ENCODE peak calls at places on chromosome 5, in eight cellular contexts. L, F, N, S, C, P, V and E are unnamed samples.

GRCh38 chr5:5505848-5506247 is 83.4 kb downstream of the ICE1 start:
- DNase-seq in F (no peak), S (no peak), L (no peak), P (no peak), V (no peak), C (no peak), N (no peak), E (no peak)

GRCh38 chr5:11555171-11555570 is 349.1 kb downstream of the CTNND2 start:
- DNase-seq in C (no peak), S (no peak), V (no peak), F (no peak), P (no peak), L (no peak), N (no peak), E (no peak)

GRCh38 chr5:66113160-66113559 is 30.9 kb upstream of the SREK1 start:
- DNase-seq in C (no peak), S (no peak), F (peak), P (peak), L (no peak), N (no peak), V (no peak), E (no peak)

GRCh38 chr5:139461698-139462097 is 845 bp downstream of the ECSCR start:
- DNase-seq in F (peak), P (peak), L (no peak), V (no peak), C (no peak), S (no peak), N (no peak), E (no peak)

GRCh38 chr5:32450952-32451351 is 6.4 kb upstream of the ZFR start:
- DNase-seq in N (no peak), L (no peak), P (no peak), S (no peak), V (no peak), C (no peak), F (no peak), E (no peak)

GRCh38 chr5:171427318-171428167 is 8.1 kb downstream of the FGF18 start:
- DNase-seq in P (peak), F (no peak), S (no peak), N (no peak), C (no peak), L (peak), V (peak), E (no peak)

GRCh38 chr5:73370620-73371583 is 77.7 kb downstream of the FOXD1 start:
- DNase-seq in C (no peak), P (peak), F (peak), N (no peak), S (no peak), V (no peak), L (no peak), E (no peak)

GRCh38 chr5:136075339-136075885 is 46.6 kb downstream of the TGFBI start:
- DNase-seq in V (no peak), L (no peak), F (no peak), S (peak), P (no peak), N (no peak), C (no peak), E (no peak)

GRCh38 chr5:139640432-139641115 is 7.6 kb upstream of the CXXC5 start:
- DNase-seq in P (no peak), F (no peak), L (no peak), C (no peak), V (no peak), S (no peak), N (peak), E (peak)

GRCh38 chr5:159135896-159136531 is 36.3 kb upstream of the EBF1 start:
- DNase-seq in P (peak), V (no peak), S (no peak), N (no peak), C (no peak), F (peak), L (no peak), E (no peak)

GRCh38 chr5:108749130-108749861 is 1.6 kb downstream of the FER start:
- DNase-seq in L (no peak), N (no peak), S (peak), F (no peak), P (no peak), C (peak), V (no peak), E (no peak)

GRCh38 chr5:126648471-126648870 is 47.7 kb downstream of the PHAX start:
- DNase-seq in C (no peak), V (no peak), P (no peak), N (no peak), S (no peak), L (no peak), F (no peak), E (no peak)

GRCh38 chr5:19047277-19047676 is 940.7 kb downstream of the CDH18 start:
- DNase-seq in V (no peak), P (no peak), L (no peak), F (no peak), N (no peak), C (no peak), S (no peak), E (no peak)

GRCh38 chr5:157994271-157994691 is 135.3 kb upstream of the CLINT1 start:
- DNase-seq in V (no peak), L (no peak), N (peak), C (peak), F (no peak), P (no peak), S (no peak), E (no peak)

GRCh38 chr5:124530916-124531315 is 215.5 kb downstream of the ZNF608 start:
- DNase-seq in L (no peak), S (no peak), V (no peak), F (no peak), P (no peak), N (no peak), C (no peak), E (no peak)

GRCh38 chr5:162372265-162372664 is 304.7 kb downstream of the GABRG2 start:
- DNase-seq in V (no peak), C (no peak), P (no peak), L (no peak), S (no peak), F (no peak), N (no peak), E (no peak)

GRCh38 chr5:387491-388265 is 55.3 kb upstream of the EXOC3 start:
- DNase-seq in P (no peak), C (no peak), V (no peak), F (no peak), L (peak), N (no peak), S (no peak), E (no peak)

GRCh38 chr5:67290620-67291019 is 94.0 kb upstream of the CD180 start:
- DNase-seq in L (no peak), C (no peak), N (no peak), S (no peak), F (no peak), V (no peak), P (no peak), E (no peak)
- H3K27ac ChIP-seq in L (no peak), C (no peak), N (no peak), S (no peak), F (no peak), V (peak), P (no peak), E (no peak)

GRCh38 chr5:3598236-3598635 is 2.6 kb downstream of the IRX1 start:
- DNase-seq in C (no peak), F (no peak), S (no peak), V (no peak), L (no peak), N (no peak), P (no peak), E (no peak)

GRCh38 chr5:3597002-3597726 is 1.5 kb downstream of the IRX1 start:
- DNase-seq in C (no peak), P (no peak), F (no peak), V (no peak), S (no peak), L (no peak), N (no peak), E (no peak)

GRCh38 chr5:3598725-3599282 is 3.2 kb downstream of the IRX1 start:
- DNase-seq in F (no peak), L (no peak), S (no peak), V (no peak), P (no peak), C (no peak), N (no peak), E (no peak)

GRCh38 chr5:3596261-3596825 is 711 bp downstream of the IRX1 start:
- DNase-seq in F (no peak), V (no peak), C (no peak), P (no peak), L (no peak), S (no peak), N (no peak), E (no peak)

GRCh38 chr5:3597727-3598082 is 2.1 kb downstream of the IRX1 start:
- DNase-seq in S (no peak), L (no peak), N (no peak), V (no peak), F (no peak), P (no peak), C (no peak), E (no peak)
- H3K4me3 ChIP-seq in S (no peak), L (no peak), N (no peak), V (no peak), F (no peak), P (peak), C (no peak), E (no peak)

DNA sequence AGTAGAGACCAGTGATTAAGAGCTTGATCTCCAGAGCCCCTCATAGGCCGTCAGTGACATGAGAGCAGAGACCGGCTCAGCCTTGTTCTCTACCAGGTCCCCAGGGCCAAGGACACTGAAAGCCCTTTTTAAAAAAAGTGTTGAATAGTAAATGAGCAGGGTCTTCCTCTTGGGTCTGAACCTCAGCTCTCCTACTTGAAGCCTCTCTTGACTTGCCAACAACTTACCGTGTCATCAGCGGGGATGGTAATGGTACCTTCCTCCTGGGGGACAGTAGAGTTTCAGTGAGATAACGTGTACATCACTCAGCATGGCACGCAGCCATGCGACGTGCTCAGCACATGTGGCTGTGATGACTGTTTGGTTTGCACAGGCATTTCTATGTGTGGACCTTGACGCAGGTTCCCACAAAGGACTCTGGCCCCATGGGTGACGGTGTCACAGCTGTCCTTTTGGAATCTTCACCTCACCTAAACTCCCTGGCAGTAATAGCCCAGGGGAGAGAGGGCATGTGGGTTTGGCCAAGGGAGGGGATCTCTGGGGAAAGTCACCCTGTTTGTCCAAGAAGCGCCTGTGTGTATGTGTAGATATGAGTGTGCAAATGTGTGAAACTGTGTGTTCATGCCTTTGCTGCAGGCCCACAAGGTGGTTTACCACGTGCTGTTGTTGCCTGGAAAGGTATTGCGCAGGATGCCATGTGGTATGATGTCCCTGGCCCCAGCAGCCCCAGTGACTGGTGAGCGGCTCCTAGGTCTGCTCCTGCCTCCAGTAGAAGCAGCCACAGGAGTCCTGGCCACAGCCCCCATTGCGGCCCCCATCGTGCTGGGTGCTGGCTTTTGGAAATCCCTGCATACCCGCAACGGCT is 18.7 kb downstream of the ERGIC1 start:
- DNase-seq in P (no peak), L (no peak), F (peak), S (no peak), C (no peak), V (no peak), N (no peak), E (peak)
- H3K27ac ChIP-seq in P (no peak), L (peak), F (peak), S (peak), C (no peak), V (peak), N (no peak), E (peak)

DNA sequence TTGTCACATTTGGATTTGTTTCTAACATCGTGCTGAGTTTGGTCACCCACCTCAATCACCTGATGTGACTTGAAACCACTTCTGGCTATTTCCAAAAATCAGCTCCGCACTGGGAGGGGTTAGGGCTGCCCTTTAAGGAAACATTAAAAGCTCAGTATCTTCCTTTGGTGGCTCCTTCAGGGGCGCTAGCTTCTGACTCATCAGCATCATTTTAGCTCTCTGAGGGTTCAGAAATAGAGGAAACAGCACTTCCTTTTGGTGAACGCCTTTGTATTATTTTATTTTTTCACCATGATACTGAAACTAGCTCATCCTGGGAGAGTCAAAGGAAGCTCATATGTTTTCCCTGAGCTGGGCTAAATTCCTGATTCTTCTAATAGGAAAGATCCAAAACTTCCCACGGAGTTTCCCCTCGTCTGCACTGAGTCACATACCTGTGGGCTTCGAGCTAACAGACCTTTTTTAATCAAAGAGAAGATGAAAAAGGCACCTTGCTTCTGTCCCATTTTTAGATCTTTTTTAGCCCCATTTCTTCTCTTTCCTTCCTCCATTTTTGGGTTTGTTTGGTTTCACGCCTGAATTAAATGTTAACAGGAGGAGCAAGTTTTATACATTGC is 48.2 kb downstream of the ROPN1L start:
- DNase-seq in L (no peak), V (no peak), F (peak), C (no peak), N (no peak), P (no peak), S (peak), E (no peak)
- H3K4me3 ChIP-seq in L (no peak), V (no peak), F (no peak), C (no peak), N (no peak), P (no peak), S (no peak), E (no peak)

GRCh38 chr5:150428978-150429377 is 16.3 kb upstream of the CD74 start:
- DNase-seq in V (no peak), P (no peak), F (no peak), S (no peak), C (no peak), L (no peak), N (no peak), E (no peak)
- H3K27ac ChIP-seq in V (no peak), P (no peak), F (no peak), S (no peak), C (no peak), L (no peak), N (no peak), E (no peak)

GRCh38 chr5:7867260-7867659 is 1.6 kb downstream of the FASTKD3 start:
- DNase-seq in S (no peak), P (no peak), L (no peak), N (no peak), F (no peak), C (no peak), V (no peak), E (no peak)

GRCh38 chr5:7869474-7870136 is 657 bp downstream of the MTRR start:
- DNase-seq in F (no peak), V (peak), P (no peak), N (peak), L (no peak), C (no peak), S (peak), E (no peak)

GRCh38 chr5:7866194-7866593 is 2.6 kb downstream of the FASTKD3 start:
- DNase-seq in L (no peak), C (no peak), S (no peak), F (no peak), N (no peak), P (no peak), V (no peak), E (no peak)

GRCh38 chr5:7868773-7869473 is at the start of the genes FASTKD3 and MTRR:
- DNase-seq in N (peak), L (peak), V (peak), F (peak), S (peak), P (peak), C (peak), E (peak)

DNA sequence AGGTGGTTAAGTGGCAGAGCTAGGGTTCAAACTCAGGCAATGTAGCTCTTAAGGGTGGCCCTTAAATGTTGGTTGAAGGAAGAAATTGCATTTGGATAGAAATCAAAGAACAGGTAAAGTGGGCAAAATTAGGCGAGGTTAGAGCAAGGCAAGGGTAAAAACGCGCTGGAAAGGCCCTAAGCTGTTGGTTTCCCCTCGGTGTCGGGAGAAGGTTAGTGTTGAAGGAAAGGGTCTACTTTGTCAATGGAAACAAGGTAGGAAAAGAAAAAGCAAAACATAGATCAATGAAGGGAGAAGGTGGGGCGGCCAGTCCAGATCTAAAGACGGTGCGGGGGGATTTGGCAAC is 431 bp downstream of the FASTKD3 start:
- DNase-seq in N (no peak), P (no peak), V (no peak), C (no peak), F (no peak), L (no peak), S (no peak), E (no peak)
- H3K4me3 ChIP-seq in N (peak), P (peak), V (peak), C (peak), F (peak), L (peak), S (peak), E (peak)

GRCh38 chr5:141966963-141967333 is 2.0 kb upstream of the RNF14 start:
- DNase-seq in P (no peak), V (no peak), S (no peak), C (no peak), L (no peak), F (no peak), N (no peak), E (no peak)

GRCh38 chr5:141961466-141961865 is 3.5 kb upstream of the PCDH12 start:
- DNase-seq in C (no peak), S (no peak), N (no peak), F (no peak), P (no peak), L (no peak), V (no peak), E (no peak)

GRCh38 chr5:141963706-141964105 is 5.2 kb upstream of the RNF14 start:
- DNase-seq in N (no peak), P (no peak), C (no peak), L (no peak), S (no peak), V (no peak), F (no peak), E (no peak)

GRCh38 chr5:141966275-141966962 is 2.5 kb upstream of the RNF14 start:
- DNase-seq in C (no peak), P (no peak), S (no peak), N (no peak), V (no peak), F (no peak), L (no peak), E (no peak)

DNA sequence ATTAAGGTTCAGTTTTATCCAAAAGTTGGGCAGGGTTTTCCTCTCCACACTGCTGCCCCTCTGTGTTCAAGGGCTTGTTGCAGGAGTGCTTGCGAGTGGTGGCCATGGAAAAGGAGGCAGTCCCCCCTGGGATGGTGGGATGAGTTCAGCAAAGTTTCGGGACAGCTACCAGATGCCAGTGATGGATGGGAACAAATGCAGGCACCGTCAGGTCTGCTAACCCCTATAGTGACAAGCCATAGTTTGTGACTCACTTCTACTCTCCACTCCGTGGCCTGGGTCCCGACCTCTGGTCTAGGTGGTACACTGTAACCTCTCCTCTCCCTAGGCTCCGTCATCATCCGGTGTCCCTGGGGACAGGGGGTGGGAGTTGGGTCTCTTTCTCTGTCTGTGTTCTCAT is 3.8 kb upstream of the RNF14 start:
- DNase-seq in V (no peak), C (no peak), P (no peak), S (no peak), F (no peak), L (no peak), N (no peak), E (no peak)
- H3K27ac ChIP-seq in V (no peak), C (no peak), P (no peak), S (no peak), F (no peak), L (no peak), N (no peak), E (no peak)

GRCh38 chr5:55343107-55343506 is 35.3 kb downstream of the MTREX start:
- DNase-seq in F (no peak), N (no peak), V (no peak), L (no peak), S (no peak), P (no peak), C (no peak), E (no peak)

GRCh38 chr5:55338810-55339243 is 31.0 kb downstream of the MTREX start:
- DNase-seq in V (no peak), N (no peak), F (no peak), S (no peak), C (no peak), L (no peak), P (no peak), E (no peak)

GRCh38 chr5:55333017-55333416 is 25.2 kb downstream of the MTREX start:
- DNase-seq in V (no peak), N (no peak), S (no peak), F (no peak), L (no peak), C (no peak), P (no peak), E (no peak)

GRCh38 chr5:55333811-55334210 is 26.0 kb downstream of the MTREX start:
- DNase-seq in C (no peak), N (no peak), P (no peak), S (no peak), V (no peak), L (no peak), F (no peak), E (no peak)

GRCh38 chr5:55338092-55338613 is 30.4 kb downstream of the MTREX start:
- DNase-seq in L (no peak), N (no peak), P (no peak), S (no peak), V (no peak), F (peak), C (peak), E (no peak)
- H3K4me3 ChIP-seq in L (no peak), N (no peak), P (no peak), S (no peak), V (peak), F (no peak), C (no peak), E (no peak)

GRCh38 chr5:38923661-38924451 is 78.0 kb downstream of the OSMR start:
- DNase-seq in S (no peak), L (no peak), P (peak), C (no peak), V (no peak), N (no peak), F (peak), E (no peak)
- H3K27ac ChIP-seq in S (no peak), L (peak), P (no peak), C (no peak), V (peak), N (no peak), F (peak), E (no peak)